ENCODE peak calls at places on chromosomes 16 and 17, in nine cellular contexts. One of them, this sample, is unnamed.

GRCh38 chr16:54285414-54286066 is 1.0 kb downstream of the IRX3 start:
- DNase-seq in sigmoid colon: no peak
- DNase-seq in CD4-positive, alpha-beta T cell: no peak
- DNase-seq in cardiac fibroblast: peak
- DNase-seq in PC-3: no peak
- DNase-seq in GM23338: peak
- DNase-seq in bronchial epithelial cell: no peak
- DNase-seq in fibroblast of lung: peak
- DNase-seq in PC-9: peak
- DNase-seq in this sample: no peak

GRCh38 chr17:28718990-28719433 is 773 bp upstream of the RPL23A start:
- DNase-seq in sigmoid colon: no peak
- DNase-seq in PC-3: no peak
- DNase-seq in GM23338: no peak
- DNase-seq in bronchial epithelial cell: no peak
- DNase-seq in PC-9: no peak
- DNase-seq in cardiac fibroblast: no peak
- DNase-seq in CD4-positive, alpha-beta T cell: no peak
- DNase-seq in fibroblast of lung: no peak
- DNase-seq in this sample: no peak

GRCh38 chr16:8639694-8640093 is 18.2 kb downstream of the METTL22 start:
- DNase-seq in bronchial epithelial cell: no peak
- DNase-seq in fibroblast of lung: no peak
- DNase-seq in cardiac fibroblast: no peak
- DNase-seq in PC-3: no peak
- DNase-seq in GM23338: no peak
- DNase-seq in sigmoid colon: no peak
- DNase-seq in CD4-positive, alpha-beta T cell: no peak
- DNase-seq in PC-9: no peak
- DNase-seq in this sample: peak

GRCh38 chr17:4940625-4941021 is 555 bp downstream of the RNF167 start:
- DNase-seq in fibroblast of lung: no peak
- DNase-seq in sigmoid colon: no peak
- DNase-seq in GM23338: peak
- DNase-seq in cardiac fibroblast: no peak
- DNase-seq in bronchial epithelial cell: no peak
- DNase-seq in PC-9: no peak
- DNase-seq in CD4-positive, alpha-beta T cell: no peak
- DNase-seq in PC-3: no peak
- DNase-seq in this sample: no peak

GRCh38 chr17:42288078-42288984 is at the start of gene STAT5A:
- DNase-seq in PC-3: no peak
- DNase-seq in PC-9: peak
- DNase-seq in sigmoid colon: peak
- DNase-seq in cardiac fibroblast: peak
- DNase-seq in GM23338: peak
- DNase-seq in CD4-positive, alpha-beta T cell: peak
- DNase-seq in bronchial epithelial cell: peak
- DNase-seq in fibroblast of lung: peak
- DNase-seq in this sample: peak

GRCh38 chr16:50861926-50862325 is 120.0 kb downstream of the CYLD start:
- DNase-seq in cardiac fibroblast: peak
- DNase-seq in CD4-positive, alpha-beta T cell: no peak
- DNase-seq in bronchial epithelial cell: peak
- DNase-seq in GM23338: no peak
- DNase-seq in PC-9: peak
- DNase-seq in sigmoid colon: no peak
- DNase-seq in PC-3: peak
- DNase-seq in fibroblast of lung: peak
- DNase-seq in this sample: no peak

GRCh38 chr17:55421179-55421934 is at the start of gene MMD:
- DNase-seq in sigmoid colon: peak
- DNase-seq in cardiac fibroblast: no peak
- DNase-seq in PC-9: no peak
- DNase-seq in bronchial epithelial cell: peak
- DNase-seq in GM23338: peak
- DNase-seq in CD4-positive, alpha-beta T cell: no peak
- DNase-seq in fibroblast of lung: no peak
- DNase-seq in PC-3: peak
- DNase-seq in this sample: peak

GRCh38 chr17:41647038-41647813 is 22.9 kb upstream of the KRT17 start:
- DNase-seq in fibroblast of lung: no peak
- DNase-seq in PC-3: no peak
- DNase-seq in cardiac fibroblast: no peak
- DNase-seq in sigmoid colon: no peak
- DNase-seq in CD4-positive, alpha-beta T cell: no peak
- DNase-seq in bronchial epithelial cell: no peak
- DNase-seq in PC-9: no peak
- DNase-seq in GM23338: no peak
- DNase-seq in this sample: no peak

GRCh38 chr17:80892900-80893603 is 98.6 kb upstream of the CHMP6 start:
- DNase-seq in bronchial epithelial cell: peak
- DNase-seq in cardiac fibroblast: peak
- DNase-seq in PC-3: peak
- DNase-seq in sigmoid colon: no peak
- DNase-seq in CD4-positive, alpha-beta T cell: peak
- DNase-seq in GM23338: no peak
- DNase-seq in PC-9: peak
- DNase-seq in fibroblast of lung: peak
- DNase-seq in this sample: no peak

GRCh38 chr17:80890551-80890930 is 101.1 kb upstream of the CHMP6 start:
- DNase-seq in cardiac fibroblast: no peak
- DNase-seq in fibroblast of lung: no peak
- DNase-seq in PC-3: no peak
- DNase-seq in bronchial epithelial cell: no peak
- DNase-seq in sigmoid colon: peak
- DNase-seq in CD4-positive, alpha-beta T cell: no peak
- DNase-seq in GM23338: no peak
- DNase-seq in PC-9: no peak
- DNase-seq in this sample: peak

GRCh38 chr17:80892019-80892855 is 99.4 kb upstream of the CHMP6 start:
- DNase-seq in bronchial epithelial cell: peak
- DNase-seq in cardiac fibroblast: peak
- DNase-seq in fibroblast of lung: peak
- DNase-seq in CD4-positive, alpha-beta T cell: peak
- DNase-seq in PC-3: peak
- DNase-seq in GM23338: no peak
- DNase-seq in sigmoid colon: peak
- DNase-seq in PC-9: peak
- DNase-seq in this sample: peak

GRCh38 chr17:80889897-80890550 is 101.6 kb upstream of the CHMP6 start:
- DNase-seq in fibroblast of lung: no peak
- DNase-seq in GM23338: no peak
- DNase-seq in sigmoid colon: peak
- DNase-seq in CD4-positive, alpha-beta T cell: no peak
- DNase-seq in cardiac fibroblast: no peak
- DNase-seq in PC-3: no peak
- DNase-seq in PC-9: no peak
- DNase-seq in bronchial epithelial cell: no peak
- DNase-seq in this sample: peak

DNA sequence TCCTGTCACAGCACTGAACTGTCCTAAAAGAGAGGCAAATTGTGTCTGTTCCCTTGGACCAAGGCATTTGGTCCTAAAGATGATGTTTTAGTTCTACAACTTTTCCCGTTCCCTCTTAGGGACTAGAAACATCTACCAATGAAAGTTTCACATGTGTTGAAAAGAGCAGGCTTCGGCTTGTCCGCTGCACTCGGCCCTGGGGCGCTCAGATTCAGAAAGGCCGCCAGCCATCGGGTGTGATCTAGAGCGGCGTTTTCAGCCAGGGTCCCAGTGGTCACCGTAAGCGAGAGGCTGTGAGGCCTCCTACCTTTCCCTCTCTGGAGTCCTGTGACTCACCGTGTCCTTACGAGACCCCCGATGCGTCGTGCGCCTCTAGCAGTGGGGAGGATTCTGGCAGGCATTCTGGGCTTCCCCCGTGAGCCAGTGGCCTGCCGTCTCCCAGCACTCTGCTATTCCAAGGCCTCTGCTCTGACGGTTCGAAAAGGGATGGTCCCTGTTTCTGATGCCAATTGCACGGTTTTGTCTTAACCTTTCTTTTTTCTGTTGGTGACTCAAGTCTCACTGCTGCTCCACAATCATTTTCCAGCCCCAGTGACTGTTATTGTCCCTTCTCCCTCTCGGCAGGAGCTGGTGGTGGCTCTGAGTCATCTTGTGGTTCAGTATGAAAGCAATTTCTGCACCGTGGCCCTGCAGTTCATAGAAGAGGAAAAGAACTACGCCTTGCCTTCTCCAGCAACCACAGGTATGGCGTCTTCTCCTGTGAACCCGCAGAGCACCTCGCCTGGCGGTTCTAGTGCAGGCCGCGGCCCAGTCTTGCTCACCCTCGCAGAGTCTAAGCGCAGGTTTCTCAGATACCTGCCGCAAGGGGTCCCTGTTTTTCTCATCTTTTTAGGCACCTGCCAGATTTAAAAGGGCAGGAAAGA is 100.3 kb upstream of the CHMP6 start:
- DNase-seq in CD4-positive, alpha-beta T cell: peak
- DNase-seq in GM23338: no peak
- DNase-seq in PC-9: peak
- DNase-seq in bronchial epithelial cell: peak
- DNase-seq in sigmoid colon: peak
- DNase-seq in PC-3: peak
- DNase-seq in cardiac fibroblast: peak
- DNase-seq in fibroblast of lung: peak
- DNase-seq in this sample: peak
- TF ChIP-seq CTCF in CD4-positive, alpha-beta T cell: no peak
- TF ChIP-seq CTCF in GM23338: no peak
- TF ChIP-seq CTCF in PC-9: peak
- TF ChIP-seq CTCF in bronchial epithelial cell: no peak
- TF ChIP-seq CTCF in sigmoid colon: peak
- TF ChIP-seq CTCF in PC-3: peak
- TF ChIP-seq CTCF in cardiac fibroblast: peak
- TF ChIP-seq CTCF in fibroblast of lung: no peak
- TF ChIP-seq CTCF in this sample: peak

GRCh38 chr16:81585785-81586184 is 141.2 kb downstream of the CMIP start:
- DNase-seq in bronchial epithelial cell: no peak
- DNase-seq in CD4-positive, alpha-beta T cell: no peak
- DNase-seq in PC-3: peak
- DNase-seq in sigmoid colon: no peak
- DNase-seq in fibroblast of lung: no peak
- DNase-seq in cardiac fibroblast: no peak
- DNase-seq in GM23338: peak
- DNase-seq in PC-9: peak
- DNase-seq in this sample: peak
- TF ChIP-seq CTCF in bronchial epithelial cell: peak
- TF ChIP-seq CTCF in CD4-positive, alpha-beta T cell: no peak
- TF ChIP-seq CTCF in PC-3: peak
- TF ChIP-seq CTCF in sigmoid colon: no peak
- TF ChIP-seq CTCF in fibroblast of lung: peak
- TF ChIP-seq CTCF in cardiac fibroblast: peak
- TF ChIP-seq CTCF in GM23338: peak
- TF ChIP-seq CTCF in PC-9: peak
- TF ChIP-seq CTCF in this sample: peak

GRCh38 chr17:32769846-32770245 is 107.1 kb downstream of the MYO1D start:
- DNase-seq in GM23338: peak
- DNase-seq in fibroblast of lung: no peak
- DNase-seq in CD4-positive, alpha-beta T cell: no peak
- DNase-seq in bronchial epithelial cell: peak
- DNase-seq in cardiac fibroblast: no peak
- DNase-seq in PC-3: peak
- DNase-seq in PC-9: peak
- DNase-seq in sigmoid colon: no peak
- DNase-seq in this sample: no peak
- TF ChIP-seq CTCF in GM23338: peak
- TF ChIP-seq CTCF in fibroblast of lung: peak
- TF ChIP-seq CTCF in CD4-positive, alpha-beta T cell: no peak
- TF ChIP-seq CTCF in bronchial epithelial cell: peak
- TF ChIP-seq CTCF in cardiac fibroblast: no peak
- TF ChIP-seq CTCF in PC-3: peak
- TF ChIP-seq CTCF in PC-9: peak
- TF ChIP-seq CTCF in sigmoid colon: no peak
- TF ChIP-seq CTCF in this sample: peak

GRCh38 chr16:57424599-57424998 is 20.0 kb downstream of the CCL17 start:
- DNase-seq in fibroblast of lung: no peak
- DNase-seq in bronchial epithelial cell: no peak
- DNase-seq in GM23338: no peak
- DNase-seq in PC-9: no peak
- DNase-seq in PC-3: no peak
- DNase-seq in CD4-positive, alpha-beta T cell: no peak
- DNase-seq in cardiac fibroblast: no peak
- DNase-seq in sigmoid colon: no peak
- DNase-seq in this sample: no peak

GRCh38 chr16:57423152-57423551 is 18.6 kb downstream of the CCL17 start:
- DNase-seq in sigmoid colon: no peak
- DNase-seq in CD4-positive, alpha-beta T cell: no peak
- DNase-seq in cardiac fibroblast: no peak
- DNase-seq in GM23338: no peak
- DNase-seq in fibroblast of lung: no peak
- DNase-seq in PC-3: no peak
- DNase-seq in bronchial epithelial cell: no peak
- DNase-seq in PC-9: no peak
- DNase-seq in this sample: no peak

GRCh38 chr16:57419506-57419905 is 14.9 kb downstream of the CCL17 start:
- DNase-seq in PC-3: no peak
- DNase-seq in sigmoid colon: no peak
- DNase-seq in GM23338: peak
- DNase-seq in CD4-positive, alpha-beta T cell: no peak
- DNase-seq in PC-9: no peak
- DNase-seq in fibroblast of lung: no peak
- DNase-seq in cardiac fibroblast: no peak
- DNase-seq in bronchial epithelial cell: no peak
- DNase-seq in this sample: no peak

GRCh38 chr16:57426356-57426755 is 20.8 kb downstream of the CIAPIN1 start:
- DNase-seq in PC-3: no peak
- DNase-seq in GM23338: no peak
- DNase-seq in bronchial epithelial cell: no peak
- DNase-seq in cardiac fibroblast: no peak
- DNase-seq in CD4-positive, alpha-beta T cell: no peak
- DNase-seq in sigmoid colon: no peak
- DNase-seq in fibroblast of lung: no peak
- DNase-seq in PC-9: no peak
- DNase-seq in this sample: no peak

GRCh38 chr16:57422026-57422944 is 17.7 kb downstream of the CCL17 start:
- DNase-seq in cardiac fibroblast: peak
- DNase-seq in fibroblast of lung: peak
- DNase-seq in bronchial epithelial cell: peak
- DNase-seq in sigmoid colon: peak
- DNase-seq in GM23338: peak
- DNase-seq in PC-3: peak
- DNase-seq in CD4-positive, alpha-beta T cell: no peak
- DNase-seq in PC-9: peak
- DNase-seq in this sample: no peak
- TF ChIP-seq CTCF in cardiac fibroblast: peak
- TF ChIP-seq CTCF in fibroblast of lung: peak
- TF ChIP-seq CTCF in bronchial epithelial cell: peak
- TF ChIP-seq CTCF in sigmoid colon: peak
- TF ChIP-seq CTCF in GM23338: peak
- TF ChIP-seq CTCF in PC-3: peak
- TF ChIP-seq CTCF in CD4-positive, alpha-beta T cell: no peak
- TF ChIP-seq CTCF in PC-9: peak
- TF ChIP-seq CTCF in this sample: peak

GRCh38 chr17:1036845-1037237 is 39.9 kb downstream of the TIMM22 start:
- DNase-seq in PC-3: no peak
- DNase-seq in bronchial epithelial cell: no peak
- DNase-seq in cardiac fibroblast: no peak
- DNase-seq in sigmoid colon: no peak
- DNase-seq in CD4-positive, alpha-beta T cell: no peak
- DNase-seq in fibroblast of lung: no peak
- DNase-seq in PC-9: no peak
- DNase-seq in GM23338: no peak
- DNase-seq in this sample: no peak
- TF ChIP-seq CTCF in PC-3: no peak
- TF ChIP-seq CTCF in bronchial epithelial cell: no peak
- TF ChIP-seq CTCF in cardiac fibroblast: no peak
- TF ChIP-seq CTCF in sigmoid colon: no peak
- TF ChIP-seq CTCF in CD4-positive, alpha-beta T cell: no peak
- TF ChIP-seq CTCF in fibroblast of lung: no peak
- TF ChIP-seq CTCF in PC-9: no peak
- TF ChIP-seq CTCF in GM23338: no peak
- TF ChIP-seq CTCF in this sample: no peak